ENCODE peak calls at places on chromosome 17, in five cellular contexts. K, P, G, Y and M are unnamed samples.

GRCh38 chr17:50521517-50521916 is 11.0 kb upstream of the EPN3 start:
- DNase-seq in K (no peak), P (no peak), G (no peak), Y (no peak), M (no peak)

GRCh38 chr17:68800731-68801130 is 154.5 kb downstream of the ABCA8 start:
- DNase-seq in K (no peak), P (no peak), G (no peak), Y (no peak), M (no peak)

GRCh38 chr17:43782903-43783462 is 2.7 kb downstream of the CFAP97D1 start:
- DNase-seq in K (no peak), P (no peak), G (no peak), Y (no peak), M (no peak)

GRCh38 chr17:58507123-58507634 is 7.3 kb downstream of the MTMR4 start:
- DNase-seq in K (no peak), P (no peak), G (no peak), Y (no peak), M (no peak)

GRCh38 chr17:32875904-32876413 is 965 bp downstream of the MYO1D start:
- DNase-seq in K (no peak), P (no peak), G (peak), Y (peak), M (no peak)

GRCh38 chr17:64005734-64006167 is 7.6 kb downstream of the PRR29 start:
- DNase-seq in K (no peak), P (no peak), G (peak), Y (no peak), M (no peak)

GRCh38 chr17:41549596-41550039 is 21.5 kb upstream of the KRT19 start:
- DNase-seq in K (no peak), P (no peak), G (peak), Y (no peak), M (no peak)

GRCh38 chr17:79090503-79091372 is 16.1 kb downstream of the ENGASE start:
- DNase-seq in K (no peak), P (no peak), G (no peak), Y (peak), M (no peak)

GRCh38 chr17:63042443-63042842 is 76.4 kb downstream of the TANC2 start:
- DNase-seq in K (no peak), P (no peak), G (no peak), Y (no peak), M (no peak)

GRCh38 chr17:40281663-40282062 is 6.0 kb upstream of the CDC6 start:
- DNase-seq in K (no peak), P (no peak), G (no peak), Y (no peak), M (no peak)

GRCh38 chr17:68459030-68459376 is 1.7 kb upstream of the WIPI1 start:
- DNase-seq in K (no peak), P (no peak), G (no peak), Y (peak), M (no peak)

GRCh38 chr17:9202572-9202971 is 181.3 kb downstream of the NTN1 start:
- DNase-seq in K (no peak), P (no peak), G (no peak), Y (no peak), M (no peak)

GRCh38 chr17:43437756-43438155 is 39.0 kb downstream of the ARL4D start:
- DNase-seq in K (no peak), P (no peak), G (no peak), Y (no peak), M (no peak)

GRCh38 chr17:17919169-17920107 is 52.8 kb downstream of the TOM1L2 start:
- DNase-seq in K (peak), P (peak), G (peak), Y (peak), M (peak)

GRCh38 chr17:13784466-13784865 is 182.7 kb upstream of the HS3ST3A1 start:
- DNase-seq in K (no peak), P (no peak), G (no peak), Y (no peak), M (no peak)

GRCh38 chr17:27349540-27350021 is 55.7 kb downstream of the WSB1 start:
- DNase-seq in K (no peak), P (no peak), G (no peak), Y (no peak), M (no peak)

GRCh38 chr17:63696381-63696961 is 3.5 kb downstream of the LIMD2 start:
- DNase-seq in K (no peak), P (no peak), G (peak), Y (peak), M (no peak)

GRCh38 chr17:2138768-2139167 is 83.9 kb downstream of the HIC1 start:
- DNase-seq in K (no peak), P (no peak), G (no peak), Y (peak), M (no peak)

GRCh38 chr17:20206591-20206990 is 197.4 kb downstream of the SPECC1 start:
- DNase-seq in K (no peak), P (no peak), G (peak), Y (no peak), M (no peak)

GRCh38 chr17:9024497-9024896 is 3.2 kb downstream of the NTN1 start:
- DNase-seq in K (no peak), P (no peak), G (no peak), Y (no peak), M (no peak)

GRCh38 chr17:59840908-59841666 is 51.7 kb downstream of the TUBD1 start:
- DNase-seq in K (no peak), P (no peak), G (peak), Y (no peak), M (no peak)

GRCh38 chr17:63780507-63780906 is 6.5 kb downstream of the DDX42 start:
- DNase-seq in K (no peak), P (no peak), G (peak), Y (no peak), M (no peak)

GRCh38 chr17:72930031-72930430 is 162.5 kb downstream of the SLC39A11 start:
- DNase-seq in K (no peak), P (no peak), G (no peak), Y (no peak), M (no peak)

GRCh38 chr17:50872710-50873424 is 6.7 kb upstream of the TOB1 start:
- DNase-seq in K (no peak), P (no peak), G (no peak), Y (peak), M (no peak)

DNA sequence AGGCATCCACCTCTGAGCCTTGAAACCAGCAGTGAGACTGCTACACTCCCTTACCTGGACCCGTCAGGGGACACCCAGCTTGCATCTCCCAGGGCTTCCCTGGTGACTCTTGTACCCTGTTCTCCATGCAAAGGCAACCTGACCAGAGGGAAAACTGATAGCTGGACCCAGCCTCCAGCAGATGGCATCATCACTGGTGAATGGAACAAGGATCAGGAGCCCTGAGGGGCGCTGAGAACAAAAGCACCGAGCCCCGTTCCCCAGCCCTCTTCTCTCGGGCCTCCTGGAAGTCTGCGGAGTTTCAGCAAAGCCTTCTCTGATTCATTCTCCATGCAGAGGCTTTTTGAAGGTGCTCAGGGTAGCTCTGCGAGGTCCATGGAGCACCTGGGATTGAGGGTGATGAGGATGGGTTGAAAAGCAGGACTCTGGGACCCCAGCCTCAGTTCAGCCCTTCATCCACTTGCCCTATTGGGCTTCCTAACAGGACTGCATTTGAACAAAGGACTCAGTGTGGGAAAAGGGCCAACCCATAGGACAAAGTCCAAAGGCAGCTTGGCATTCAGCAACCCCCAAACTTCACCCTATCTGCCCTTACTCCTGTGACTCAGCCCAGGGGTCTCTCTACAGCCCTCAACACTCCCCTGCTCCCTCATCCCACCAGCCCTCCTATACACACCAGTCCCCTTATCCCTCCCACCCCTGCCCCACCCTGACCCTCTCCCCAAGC is 45.0 kb upstream of the LHX1 start:
- DNase-seq in K (no peak), P (no peak), G (peak), Y (no peak), M (no peak)
- TF ChIP-seq CTCF in K (no peak), P (no peak), G (peak), Y (no peak), M (no peak)

GRCh38 chr17:80960797-80961452 is 30.7 kb upstream of the CHMP6 start:
- DNase-seq in K (no peak), P (no peak), G (no peak), Y (no peak), M (no peak)
- TF ChIP-seq CTCF in K (no peak), P (no peak), G (no peak), Y (no peak), M (no peak)

GRCh38 chr17:48625502-48626201 is 506 bp downstream of the HOXB9 start:
- DNase-seq in K (no peak), P (no peak), G (peak), Y (peak), M (no peak)
- TF ChIP-seq CTCF in K (no peak), P (no peak), G (no peak), Y (no peak), M (no peak)

GRCh38 chr17:74055508-74056160 is 147.8 kb upstream of the RPL38 start:
- DNase-seq in K (peak), P (no peak), G (no peak), Y (no peak), M (no peak)

GRCh38 chr17:74054249-74054648 is 149.2 kb upstream of the RPL38 start:
- DNase-seq in K (no peak), P (no peak), G (no peak), Y (no peak), M (no peak)

GRCh38 chr17:74049167-74049797 is 154.2 kb upstream of the RPL38 start:
- DNase-seq in K (no peak), P (no peak), G (no peak), Y (no peak), M (no peak)

GRCh38 chr17:74051348-74051747 is 152.1 kb upstream of the RPL38 start:
- DNase-seq in K (no peak), P (no peak), G (no peak), Y (no peak), M (no peak)

GRCh38 chr17:74052993-74053744 is 150.3 kb upstream of the RPL38 start:
- DNase-seq in K (no peak), P (no peak), G (no peak), Y (no peak), M (no peak)
- TF ChIP-seq CTCF in K (no peak), P (no peak), G (no peak), Y (no peak), M (no peak)